ENCODE peak calls at places on chromosomes 13 and 19, in five cellular contexts. I is GM06990, C is AG04450, H is mesenchymal stem cell, G is PC-3. Q is an unnamed sample.

GRCh38 chr19:495047-495439 is 1.2 kb upstream of the MADCAM1 start:
- DNase-seq in I (no peak), C (no peak), H (no peak), G (no peak), Q (no peak)

GRCh38 chr19:19067276-19068072 is 3.7 kb downstream of the SLC25A42 start:
- DNase-seq in I (no peak), C (no peak), H (no peak), G (no peak), Q (no peak)

GRCh38 chr19:14091885-14092462 is 1.4 kb upstream of the SAMD1 start:
- DNase-seq in I (no peak), C (no peak), H (peak; percentile 21), G (no peak), Q (no peak)

GRCh38 chr13:30051531-30052060 is 201.2 kb upstream of the UBL3 start:
- DNase-seq in I (no peak), C (no peak), H (no peak), G (peak; percentile 22), Q (no peak)

GRCh38 chr13:75635101-75635620 is 969 bp upstream of the LMO7 start:
- DNase-seq in I (no peak), C (no peak), H (peak; percentile 50), G (no peak), Q (no peak)

GRCh38 chr13:24012648-24013047 is 115.3 kb upstream of the C1QTNF9B start:
- DNase-seq in I (no peak), C (no peak), H (no peak), G (no peak), Q (no peak)

GRCh38 chr13:110129539-110130186 is 177.3 kb downstream of the COL4A1 start:
- DNase-seq in I (no peak), C (no peak), H (no peak), G (no peak), Q (no peak)

GRCh38 chr19:32719611-32720059 is at the start of gene TDRD12:
- DNase-seq in I (peak; percentile 17), C (no peak), H (no peak), G (no peak), Q (no peak)

GRCh38 chr19:3619631-3620012 is 7.0 kb downstream of the CACTIN start:
- DNase-seq in I (no peak), C (no peak), H (no peak), G (no peak), Q (no peak)

GRCh38 chr13:46527237-46527636 is 25.7 kb upstream of the LRCH1 start:
- DNase-seq in I (no peak), C (no peak), H (no peak), G (peak; percentile 44), Q (no peak)

GRCh38 chr19:33294058-33294798 is 8.1 kb downstream of the CEBPA start:
- DNase-seq in I (no peak), C (no peak), H (no peak), G (no peak), Q (no peak)

GRCh38 chr19:19599190-19599535 is 19.3 kb downstream of the PBX4 start:
- DNase-seq in I (peak; percentile 50), C (no peak), H (no peak), G (no peak), Q (no peak)

GRCh38 chr13:64293923-64294322 is 2878.3 kb upstream of the PCDH20 start:
- DNase-seq in I (no peak), C (no peak), H (peak; percentile 18), G (peak; percentile 62), Q (no peak)

GRCh38 chr19:8513687-8514504 is at the start of gene ZNF414:
- DNase-seq in I (peak; percentile 95), C (peak; percentile 92), H (peak; percentile 98), G (peak; percentile 98), Q (peak; percentile 87)

GRCh38 chr19:8512991-8513686 is 828 bp downstream of the ZNF414 start:
- DNase-seq in I (no peak), C (no peak), H (no peak), G (no peak), Q (no peak)

GRCh38 chr19:8511573-8512101 is 2.3 kb downstream of the ZNF414 start:
- DNase-seq in I (no peak), C (no peak), H (no peak), G (no peak), Q (no peak)

GRCh38 chr19:8510589-8511115 is 3.3 kb downstream of the ZNF414 start:
- DNase-seq in I (no peak), C (no peak), H (no peak), G (no peak), Q (no peak)

DNA sequence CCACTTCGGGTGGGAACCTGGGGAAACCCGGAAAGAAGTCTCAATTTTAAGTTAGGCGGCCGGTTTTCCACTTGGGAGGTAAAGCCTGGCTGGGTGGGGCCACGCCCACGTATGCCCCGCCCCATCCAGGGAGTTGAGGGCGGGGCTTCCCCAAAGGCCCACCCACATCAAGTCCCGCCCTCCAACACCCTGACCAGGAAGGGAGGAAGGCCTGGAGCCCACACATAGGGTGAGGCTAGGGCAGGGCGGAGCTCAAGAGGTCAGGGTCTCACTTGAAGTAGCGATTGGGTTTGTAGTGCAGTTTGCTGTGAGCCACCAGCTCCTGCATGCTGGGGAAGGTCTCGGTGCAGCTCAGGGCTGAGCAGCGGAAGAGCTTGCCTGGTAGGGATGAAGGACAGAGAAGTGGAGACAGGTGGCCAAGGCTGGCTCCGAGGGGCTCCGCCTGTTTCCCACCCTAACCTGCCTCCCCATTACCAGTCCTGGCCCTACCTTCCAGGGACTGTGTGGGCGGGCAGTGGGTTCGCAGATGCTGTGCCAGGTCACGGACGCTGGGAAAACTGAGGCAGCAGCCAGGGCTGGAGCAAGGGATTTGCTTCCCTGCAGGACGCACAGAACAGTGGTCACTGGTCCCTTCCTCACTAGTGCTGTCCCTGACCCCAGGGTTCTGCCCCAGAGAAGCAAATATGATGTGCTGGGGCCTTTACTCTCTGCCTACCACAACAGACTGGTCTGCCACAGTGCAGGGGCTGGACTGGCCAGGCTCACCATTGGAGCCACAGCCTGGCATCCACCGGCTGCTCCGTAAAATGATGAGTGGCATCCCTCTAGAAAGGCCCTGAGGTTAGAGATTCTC is 1.6 kb downstream of the ZNF414 start:
- DNase-seq in I (no peak), C (no peak), H (no peak), G (peak; percentile 61), Q (no peak)
- H3K4me3 ChIP-seq in I (no peak overlapping the region), C (no peak overlapping the region), H (no peak overlapping the region), G (no peak overlapping the region), Q (no peak overlapping the region)

GRCh38 chr19:38361633-38362075 is 12.7 kb upstream of the PSMD8 start:
- DNase-seq in I (peak; percentile 78), C (no peak), H (peak; percentile 83), G (peak; percentile 66), Q (no peak)
- H3K4me3 ChIP-seq in I (peak overlapping the region; percentile 70), C (peak overlapping the region; percentile 69), H (peak overlapping the region; percentile 73), G (peak overlapping the region; percentile 80), Q (peak overlapping the region; percentile 62)

DNA sequence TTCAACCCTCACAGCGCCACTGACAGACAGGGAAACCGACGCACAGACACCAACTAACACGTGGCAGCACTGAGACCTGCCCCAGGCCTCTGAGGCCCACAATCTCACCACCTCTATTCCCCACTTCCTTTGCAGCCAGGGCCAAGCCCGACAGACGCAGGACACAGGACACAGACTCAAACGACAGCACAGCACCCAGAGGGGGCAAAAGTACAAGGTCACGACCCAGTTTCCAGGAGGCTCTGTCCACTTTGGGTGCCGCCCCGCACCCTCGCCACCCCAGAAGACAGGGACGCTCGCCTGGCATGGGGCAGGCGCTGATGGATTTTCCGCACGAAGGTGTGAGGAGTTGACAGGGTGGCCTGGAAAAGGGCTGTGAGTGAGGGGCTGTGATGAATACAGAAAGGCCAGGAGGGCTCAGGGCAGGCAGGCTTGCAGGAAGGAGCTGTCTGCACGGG is 48.8 kb downstream of the MLLT1 start:
- DNase-seq in I (no peak), C (no peak), H (no peak), G (no peak), Q (no peak)
- H3K4me3 ChIP-seq in I (no peak overlapping the region), C (no peak overlapping the region), H (no peak overlapping the region), G (no peak overlapping the region), Q (no peak overlapping the region)

GRCh38 chr19:29623726-29624488 is 17.8 kb downstream of the POP4 start:
- DNase-seq in I (no peak), C (no peak), H (no peak), G (no peak), Q (no peak)
- H3K4me3 ChIP-seq in I (no peak overlapping the region), C (no peak overlapping the region), H (no peak overlapping the region), G (no peak overlapping the region), Q (no peak overlapping the region)

GRCh38 chr13:28337196-28338045 is 157.5 kb downstream of the FLT1 start:
- DNase-seq in I (no peak), C (no peak), H (peak; percentile 77), G (peak; percentile 54), Q (peak; percentile 68)
- H3K4me3 ChIP-seq in I (no peak overlapping the region), C (no peak overlapping the region), H (no peak overlapping the region), G (no peak overlapping the region), Q (no peak overlapping the region)

GRCh38 chr19:45643927-45644771 is 5.0 kb upstream of the EML2 start:
- DNase-seq in I (no peak), C (no peak), H (no peak), G (no peak), Q (no peak)
- H3K4me3 ChIP-seq in I (peak overlapping the region; percentile 69), C (no peak overlapping the region), H (no peak overlapping the region), G (peak overlapping the region; percentile 72), Q (no peak overlapping the region)

GRCh38 chr19:2455481-2456300 is 1.1 kb downstream of the LMNB2 start:
- DNase-seq in I (peak; percentile 70), C (no peak), H (peak; percentile 46), G (no peak), Q (no peak)

GRCh38 chr19:2456301-2456570 is 523 bp downstream of the LMNB2 start:
- DNase-seq in I (no peak), C (no peak), H (no peak), G (no peak), Q (no peak)

GRCh38 chr19:2454962-2455409 is 1.8 kb downstream of the LMNB2 start:
- DNase-seq in I (no peak), C (no peak), H (no peak), G (no peak), Q (no peak)

GRCh38 chr19:2453431-2454025 is 3.2 kb downstream of the LMNB2 start:
- DNase-seq in I (no peak), C (no peak), H (no peak), G (no peak), Q (no peak)

DNA sequence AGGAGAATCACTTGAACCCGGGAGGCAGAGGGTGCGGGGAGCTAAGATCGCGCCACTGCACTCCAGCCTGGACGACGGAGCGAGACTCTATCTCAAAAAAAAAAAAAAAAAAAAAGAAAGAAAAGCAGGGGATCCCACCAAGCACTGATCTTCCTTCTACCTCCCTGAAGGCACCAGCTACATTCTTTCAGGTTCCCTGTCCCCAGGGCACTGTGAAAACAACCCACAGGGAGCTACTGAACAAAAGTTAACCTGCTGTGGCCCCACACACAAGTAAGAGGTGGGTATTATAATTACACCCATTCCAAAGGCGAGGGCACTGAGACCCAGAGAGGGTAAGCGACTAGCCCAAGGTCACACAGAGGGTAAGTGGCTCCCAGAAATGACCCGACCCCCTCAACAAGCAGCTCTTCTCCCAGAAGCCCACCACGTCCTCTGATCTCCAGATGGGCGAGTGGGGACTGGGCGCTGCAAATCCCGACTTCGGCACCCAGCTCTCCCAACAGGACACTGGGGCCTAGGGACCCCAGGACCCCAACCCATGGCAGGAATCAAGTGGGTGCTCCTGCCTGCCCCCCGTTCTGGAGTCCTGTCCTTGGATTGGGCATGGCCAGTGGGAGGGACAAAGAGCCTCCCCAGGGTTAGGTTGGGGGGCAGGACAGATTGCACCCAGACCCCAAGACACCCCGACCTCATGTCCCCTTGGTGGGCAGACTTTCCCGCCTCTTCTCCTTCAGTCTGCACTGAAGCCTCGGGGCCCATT is 2.4 kb downstream of the LMNB2 start:
- DNase-seq in I (no peak), C (no peak), H (no peak), G (no peak), Q (no peak)
- H3K4me3 ChIP-seq in I (peak overlapping the region; percentile 94), C (no peak overlapping the region), H (no peak overlapping the region), G (no peak overlapping the region), Q (no peak overlapping the region)

GRCh38 chr13:114035186-114035582 is 61.3 kb upstream of the C13orf46 start:
- DNase-seq in I (no peak), C (no peak), H (no peak), G (no peak), Q (no peak)
- H3K4me3 ChIP-seq in I (no peak overlapping the region), C (no peak overlapping the region), H (no peak overlapping the region), G (no peak overlapping the region), Q (no peak overlapping the region)

Q was measured in skeletal muscle cell.